ENCODE peak calls at places on chromosomes 5 and 9, in five cellular contexts. E is breast epithelium, Z is ovary, U is right lobe of liver, O is adrenal gland. N is an unnamed sample. For H3K9me3, the result is how much of the 10 kb centered on the place peaks cover.

GRCh38 chr5:115629903-115630302 is 4.1 kb upstream of the TMED7 start:
- DNase-seq in E (no peak), Z (no peak), U (no peak), O (no peak), N (no peak)

GRCh38 chr5:144698454-144698853 is 527.8 kb downstream of the KCTD16 start:
- DNase-seq in E (no peak), Z (no peak), U (no peak), O (no peak), N (no peak)

GRCh38 chr9:16613605-16614004 is 256.9 kb downstream of the BNC2 start:
- DNase-seq in E (no peak), Z (no peak), U (no peak), O (no peak), N (no peak)

GRCh38 chr9:3992924-3993323 is 306.9 kb downstream of the GLIS3 start:
- DNase-seq in E (no peak), Z (no peak), U (no peak), O (no peak), N (no peak)

GRCh38 chr9:70616401-70617010 is 202.0 kb upstream of the KLF9 start:
- DNase-seq in E (no peak), Z (no peak), U (no peak), O (no peak), N (no peak)

GRCh38 chr9:136095495-136096058 is 488 bp upstream of the NACC2 start:
- DNase-seq in E (no peak), Z (no peak), U (peak), O (peak), N (no peak)

GRCh38 chr5:23506329-23507236 is 826 bp upstream of the PRDM9 start:
- DNase-seq in E (no peak), Z (no peak), U (no peak), O (peak), N (no peak)

GRCh38 chr9:134411451-134412297 is 85.4 kb downstream of the RXRA start:
- DNase-seq in E (no peak), Z (no peak), U (no peak), O (no peak), N (no peak)

GRCh38 chr9:37037744-37038640 is 3.9 kb upstream of the PAX5 start:
- DNase-seq in E (no peak), Z (no peak), U (no peak), O (no peak), N (no peak)

GRCh38 chr9:95204710-95205109 is 112.8 kb downstream of the FANCC start:
- DNase-seq in E (no peak), Z (no peak), U (no peak), O (no peak), N (no peak)

GRCh38 chr5:6545770-6546690 is 86.8 kb downstream of the NSUN2 start:
- DNase-seq in E (peak), Z (no peak), U (no peak), O (no peak), N (no peak)

GRCh38 chr5:903756-904096 is 11.0 kb downstream of the TRIP13 start:
- DNase-seq in E (no peak), Z (no peak), U (no peak), O (no peak), N (no peak)

GRCh38 chr9:110452227-110452801 is 114.7 kb upstream of the TXNDC8 start:
- DNase-seq in E (no peak), Z (no peak), U (no peak), O (no peak), N (no peak)

GRCh38 chr5:172678902-172679301 is 37.8 kb downstream of the NEURL1B start:
- DNase-seq in E (peak), Z (peak), U (peak), O (peak), N (peak)

GRCh38 chr9:23590601-23591000 is 235.4 kb downstream of the ELAVL2 start:
- DNase-seq in E (no peak), Z (no peak), U (no peak), O (no peak), N (no peak)

GRCh38 chr9:107188376-107188775 is 94.7 kb upstream of the RAD23B start:
- DNase-seq in E (no peak), Z (no peak), U (no peak), O (no peak), N (no peak)

GRCh38 chr9:19748278-19749126 is 40.3 kb downstream of the SLC24A2 start:
- DNase-seq in E (no peak), Z (no peak), U (no peak), O (no peak), N (no peak)

GRCh38 chr9:126491256-126491879 is 122.4 kb upstream of the LMX1B start:
- DNase-seq in E (no peak), Z (no peak), U (no peak), O (peak), N (peak)

GRCh38 chr9:114334490-114334889 is 4.8 kb downstream of the ORM2 start:
- DNase-seq in E (no peak), Z (no peak), U (no peak), O (no peak), N (no peak)

GRCh38 chr5:124908603-124909451 is 162.4 kb upstream of the ZNF608 start:
- DNase-seq in E (no peak), Z (no peak), U (no peak), O (no peak), N (no peak)

GRCh38 chr5:10202089-10202753 is 47.5 kb downstream of the ATPSCKMT start:
- DNase-seq in E (no peak), Z (no peak), U (no peak), O (no peak), N (no peak)

GRCh38 chr5:170623576-170624181 is 119.9 kb downstream of the KCNIP1 start:
- DNase-seq in E (no peak), Z (no peak), U (peak), O (peak), N (peak)

GRCh38 chr5:169805527-169805934 is 168.5 kb downstream of the DOCK2 start:
- DNase-seq in E (no peak), Z (no peak), U (no peak), O (no peak), N (no peak)

GRCh38 chr9:87800456-87800855 is 74.5 kb downstream of the CTSL start:
- DNase-seq in E (no peak), Z (no peak), U (no peak), O (no peak), N (no peak)

GRCh38 chr5:100909034-100909433 is 6.0 kb upstream of the ST8SIA4 start:
- DNase-seq in E (no peak), Z (no peak), U (no peak), O (no peak), N (no peak)

GRCh38 chr9:83721509-83721908 is 13.8 kb upstream of the UBQLN1 start:
- DNase-seq in E (no peak), Z (no peak), U (no peak), O (no peak), N (no peak)

GRCh38 chr5:127878174-127878750 is 175.1 kb downstream of the CCDC192 start:
- DNase-seq in E (no peak), Z (no peak), U (peak), O (peak), N (peak)

GRCh38 chr9:81637276-81637675 is 52.1 kb downstream of the TLE1 start:
- DNase-seq in E (no peak), Z (no peak), U (no peak), O (no peak), N (no peak)

GRCh38 chr9:127788337-127789011 is 2.6 kb downstream of the CDK9 start:
- DNase-seq in E (no peak), Z (no peak), U (peak), O (peak), N (peak)

GRCh38 chr9:69143291-69143690 is 30.8 kb upstream of the TJP2 start:
- DNase-seq in E (no peak), Z (no peak), U (no peak), O (no peak), N (no peak)

GRCh38 chr5:172776235-172776594 is 5.2 kb upstream of the DUSP1 start:
- DNase-seq in E (no peak), Z (no peak), U (no peak), O (no peak), N (no peak)

GRCh38 chr5:112978836-112979235 is 2.2 kb downstream of the DCP2 start:
- DNase-seq in E (no peak), Z (no peak), U (no peak), O (no peak), N (no peak)

GRCh38 chr5:68770566-68770965 is 323.2 kb upstream of the SLC30A5 start:
- DNase-seq in E (no peak), Z (no peak), U (no peak), O (no peak), N (no peak)

GRCh38 chr5:162456096-162456495 is 388.5 kb downstream of the GABRG2 start:
- DNase-seq in E (no peak), Z (no peak), U (no peak), O (no peak), N (no peak)

GRCh38 chr9:126452036-126452595 is 125.5 kb downstream of the MVB12B start:
- DNase-seq in E (no peak), Z (no peak), U (no peak), O (no peak), N (no peak)

GRCh38 chr5:10655041-10655685 is 91.3 kb downstream of the ANKRD33B start:
- DNase-seq in E (no peak), Z (no peak), U (no peak), O (no peak), N (no peak)

GRCh38 chr5:154811653-154812465 is 38.5 kb downstream of the FAXDC2 start:
- DNase-seq in E (no peak), Z (peak), U (peak), O (peak), N (peak)

GRCh38 chr9:79233542-79233941 is 338.2 kb upstream of the TLE4 start:
- DNase-seq in E (no peak), Z (no peak), U (no peak), O (peak), N (peak)

GRCh38 chr5:144205141-144205551 is 34.5 kb downstream of the KCTD16 start:
- DNase-seq in E (no peak), Z (no peak), U (no peak), O (no peak), N (peak)

GRCh38 chr9:975740-976257 is 656 bp upstream of the DMRT3 start:
- DNase-seq in E (no peak), Z (no peak), U (no peak), O (no peak), N (no peak)
- H3K9me3 ChIP-seq in E (under half), Z (under half), U (under half), O (under half), N (under half)

DNA sequence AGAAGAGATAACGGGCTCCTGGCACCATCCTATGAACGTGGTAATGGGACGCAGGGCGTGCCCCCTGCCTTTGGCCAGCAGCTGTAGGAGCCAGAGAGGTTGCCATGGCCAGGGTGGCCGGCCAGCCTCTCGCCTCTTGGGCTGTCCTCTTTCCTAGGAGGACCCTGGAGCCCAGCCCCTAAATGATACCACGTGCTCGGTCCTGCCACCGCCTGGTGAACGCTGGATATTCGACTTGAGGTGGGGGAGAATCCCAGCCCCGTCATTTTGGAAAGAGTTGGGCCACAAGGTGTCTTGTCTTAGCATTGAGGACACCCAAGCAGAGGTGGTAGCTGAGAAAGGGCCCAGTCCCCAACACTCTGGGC is 391 bp upstream of the NRG2 start:
- DNase-seq in E (no peak), Z (no peak), U (peak), O (no peak), N (peak)
- TF ChIP-seq CTCF in E (no peak), Z (no peak), U (no peak), O (no peak), N (no peak)

GRCh38 chr9:89603629-89604462 is 966 bp upstream of the GADD45G start:
- DNase-seq in E (peak), Z (peak), U (peak), O (peak), N (peak)
- TF ChIP-seq POLR2A in E (no peak), Z (no peak), U (peak), O (peak), N (no peak)

DNA sequence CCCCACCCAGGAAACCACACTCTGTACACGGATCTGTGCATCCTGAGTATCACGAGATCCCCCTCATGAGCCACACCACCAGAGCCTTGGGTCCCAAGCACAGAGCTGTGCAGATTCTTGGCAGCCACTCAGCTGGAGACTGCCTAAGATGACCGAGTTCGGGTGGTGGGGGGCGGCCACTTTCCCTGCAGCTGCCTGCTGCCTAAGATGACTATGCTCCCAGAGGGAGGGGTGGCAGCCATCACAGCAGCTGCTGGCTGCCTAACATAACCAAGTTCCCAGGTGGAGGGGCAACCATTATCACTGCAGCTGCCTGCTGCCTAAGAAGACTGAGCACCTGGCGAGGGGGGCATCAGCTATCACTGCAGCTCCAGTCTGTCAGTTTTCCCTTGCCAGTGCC is 48.5 kb upstream of the EFNA5 start:
- DNase-seq in E (no peak), Z (no peak), U (no peak), O (no peak), N (no peak)
- H3K9me3 ChIP-seq in E (under half), Z (under half), U (under half), O (under half), N (under half)

GRCh38 chr9:120358877-120359276 is 221.1 kb downstream of the CDK5RAP2 start:
- DNase-seq in E (no peak), Z (no peak), U (no peak), O (no peak), N (no peak)
- TF ChIP-seq CTCF in E (no peak), Z (no peak), U (no peak), O (no peak), N (no peak)

GRCh38 chr5:91188755-91189154 is 194.4 kb downstream of the ARRDC3 start:
- DNase-seq in E (no peak), Z (no peak), U (no peak), O (no peak), N (no peak)
- TF ChIP-seq POLR2A in E (no peak), Z (no peak), U (no peak), O (no peak), N (no peak)

GRCh38 chr5:175712681-175713085 is 54.8 kb downstream of the HRH2 start:
- DNase-seq in E (no peak), Z (no peak), U (no peak), O (no peak), N (no peak)

GRCh38 chr5:175712313-175712680 is 54.4 kb downstream of the HRH2 start:
- DNase-seq in E (no peak), Z (no peak), U (no peak), O (no peak), N (no peak)

GRCh38 chr5:175715627-175716522 is 58.0 kb downstream of the HRH2 start:
- DNase-seq in E (no peak), Z (no peak), U (no peak), O (no peak), N (no peak)

GRCh38 chr5:175714686-175715085 is 56.8 kb downstream of the HRH2 start:
- DNase-seq in E (no peak), Z (no peak), U (no peak), O (no peak), N (no peak)

DNA sequence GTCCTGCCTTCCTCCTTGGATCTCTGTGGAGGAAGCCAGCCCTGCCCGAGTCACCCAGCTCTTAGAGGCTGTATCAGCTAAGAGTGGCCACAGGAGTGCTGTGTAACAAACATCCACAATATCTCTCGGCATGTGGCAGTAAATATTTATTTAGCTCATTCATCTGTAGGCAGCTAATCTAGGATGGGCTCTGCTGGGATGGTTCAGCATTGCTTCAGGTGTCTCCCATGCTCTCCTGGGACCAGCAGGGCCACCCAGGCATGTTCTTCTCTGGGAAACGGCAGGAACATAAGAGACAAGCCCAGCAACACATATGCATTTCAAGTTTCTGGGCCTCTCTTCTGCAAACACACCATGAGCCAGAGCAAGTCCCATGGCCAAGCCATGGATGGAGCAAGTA is 56.1 kb downstream of the HRH2 start:
- DNase-seq in E (no peak), Z (no peak), U (no peak), O (no peak), N (no peak)
- H3K9me3 ChIP-seq in E (under half), Z (under half), U (under half), O (under half), N (under half)

GRCh38 chr5:179680780-179681411 is at the start of gene CBY3:
- DNase-seq in E (no peak), Z (no peak), U (peak), O (no peak), N (no peak)

GRCh38 chr5:179680014-179680779 is 637 bp downstream of the CBY3 start:
- DNase-seq in E (no peak), Z (no peak), U (peak), O (no peak), N (no peak)

GRCh38 chr5:179679014-179679674 is 1.7 kb downstream of the CBY3 start:
- DNase-seq in E (peak), Z (peak), U (peak), O (peak), N (peak)

GRCh38 chr5:179678238-179679013 is 2.4 kb downstream of the CBY3 start:
- DNase-seq in E (peak), Z (peak), U (peak), O (peak), N (peak)
- TF ChIP-seq CTCF in E (no peak), Z (no peak), U (peak), O (no peak), N (no peak)

DNA sequence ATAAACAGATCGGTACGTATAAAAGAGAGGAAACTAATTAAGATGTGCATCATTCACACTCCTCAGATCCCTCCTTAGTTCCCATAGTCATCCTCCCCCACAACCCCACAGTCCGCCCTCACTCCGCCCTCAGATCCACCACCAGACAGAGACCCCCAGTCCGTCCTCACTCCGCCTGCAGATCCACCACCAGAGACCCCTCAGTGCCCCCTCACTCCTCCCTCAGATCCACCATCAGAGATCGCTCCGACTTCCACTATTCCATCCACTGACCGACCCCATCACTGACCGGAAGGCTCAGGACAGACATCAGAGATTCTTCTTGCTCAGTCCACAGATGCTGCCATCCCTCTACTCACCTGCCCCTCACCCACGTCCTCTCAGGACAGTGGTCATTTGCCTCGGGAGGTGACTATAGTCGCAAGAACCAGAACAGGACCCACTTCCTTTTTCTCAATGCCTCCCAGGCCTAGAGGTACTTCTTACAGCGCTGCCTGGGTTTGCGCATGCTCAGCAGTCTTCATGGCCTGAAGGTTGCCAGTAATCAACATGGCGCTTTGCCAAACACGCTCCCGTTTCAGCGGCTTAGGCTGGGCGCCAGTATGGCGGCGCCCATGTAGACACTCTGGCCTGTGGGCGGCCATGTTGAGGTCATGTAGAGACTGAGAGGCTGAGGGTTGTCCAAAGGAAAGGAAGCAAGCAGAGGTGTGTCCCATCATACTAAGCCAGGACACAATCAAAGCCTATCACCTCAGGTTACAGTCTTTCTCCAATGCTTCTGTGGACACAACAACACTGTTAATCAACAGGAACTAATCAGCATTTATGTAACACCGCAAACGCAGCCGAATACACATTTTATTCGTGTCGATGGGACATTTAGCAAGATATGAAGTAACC is at the start of gene ZNF484:
- DNase-seq in E (peak), Z (peak), U (peak), O (peak), N (peak)
- TF ChIP-seq POLR2A in E (no peak), Z (no peak), U (peak), O (no peak), N (peak)

GRCh38 chr9:105281926-105282325 is 37.5 kb downstream of the SLC44A1 start:
- DNase-seq in E (no peak), Z (no peak), U (no peak), O (no peak), N (no peak)

GRCh38 chr9:105280730-105281129 is 36.3 kb downstream of the SLC44A1 start:
- DNase-seq in E (no peak), Z (no peak), U (no peak), O (peak), N (peak)

GRCh38 chr9:105281272-105281671 is 36.8 kb downstream of the SLC44A1 start:
- DNase-seq in E (no peak), Z (no peak), U (no peak), O (no peak), N (no peak)

GRCh38 chr9:105275938-105276337 is 31.5 kb downstream of the SLC44A1 start:
- DNase-seq in E (no peak), Z (no peak), U (no peak), O (no peak), N (no peak)

GRCh38 chr9:105278751-105279150 is 34.3 kb downstream of the SLC44A1 start:
- DNase-seq in E (no peak), Z (no peak), U (no peak), O (no peak), N (peak)
- H3K9me3 ChIP-seq in E (under half), Z (under half), U (under half), O (under half), N (under half)

N was measured in body of pancreas.